ENCODE peak calls at places on chromosomes 6 and 20, in five cellular contexts. One of them, this sample, is unnamed.

GRCh38 chr20:4608861-4609260 is 112.8 kb upstream of the PRND start:
- DNase-seq in K562: no peak
- DNase-seq in HepG2: no peak
- DNase-seq in GM12878: no peak
- DNase-seq in SK-N-SH: no peak
- DNase-seq in this sample: no peak

GRCh38 chr6:141464490-141464889 is 668.2 kb upstream of the GJE1 start:
- DNase-seq in SK-N-SH: no peak
- DNase-seq in GM12878: no peak
- DNase-seq in K562: no peak
- DNase-seq in HepG2: no peak
- DNase-seq in this sample: no peak

GRCh38 chr6:15518878-15519277 is 143.9 kb downstream of the DTNBP1 start:
- DNase-seq in K562: no peak
- DNase-seq in HepG2: no peak
- DNase-seq in SK-N-SH: no peak
- DNase-seq in GM12878: no peak
- DNase-seq in this sample: no peak

GRCh38 chr20:59765599-59766177 is 161.3 kb downstream of the PHACTR3 start:
- DNase-seq in SK-N-SH: no peak
- DNase-seq in HepG2: no peak
- DNase-seq in K562: peak
- DNase-seq in GM12878: no peak
- DNase-seq in this sample: no peak

GRCh38 chr6:159461266-159461665 is 231.8 kb downstream of the SOD2 start:
- DNase-seq in K562: no peak
- DNase-seq in SK-N-SH: no peak
- DNase-seq in HepG2: no peak
- DNase-seq in GM12878: no peak
- DNase-seq in this sample: no peak

GRCh38 chr20:3046677-3047462 is 1.0 kb downstream of the MRPS26 start:
- DNase-seq in GM12878: no peak
- DNase-seq in SK-N-SH: no peak
- DNase-seq in HepG2: peak
- DNase-seq in K562: no peak
- DNase-seq in this sample: peak

GRCh38 chr6:73030257-73030656 is 195.0 kb downstream of the KHDC1L start:
- DNase-seq in SK-N-SH: no peak
- DNase-seq in HepG2: no peak
- DNase-seq in K562: no peak
- DNase-seq in GM12878: peak
- DNase-seq in this sample: no peak

GRCh38 chr6:15596241-15596896 is 66.5 kb downstream of the DTNBP1 start:
- DNase-seq in GM12878: no peak
- DNase-seq in SK-N-SH: no peak
- DNase-seq in HepG2: no peak
- DNase-seq in K562: no peak
- DNase-seq in this sample: no peak

GRCh38 chr6:36083446-36083845 is 46.9 kb upstream of the MAPK13 start:
- DNase-seq in GM12878: no peak
- DNase-seq in SK-N-SH: no peak
- DNase-seq in K562: no peak
- DNase-seq in HepG2: no peak
- DNase-seq in this sample: no peak

GRCh38 chr6:144215402-144215931 is 65.2 kb downstream of the STX11 start:
- DNase-seq in K562: peak
- DNase-seq in HepG2: peak
- DNase-seq in SK-N-SH: peak
- DNase-seq in GM12878: peak
- DNase-seq in this sample: peak

GRCh38 chr6:101392561-101393230 is 812 bp upstream of the GRIK2 start:
- DNase-seq in GM12878: no peak
- DNase-seq in HepG2: no peak
- DNase-seq in SK-N-SH: peak
- DNase-seq in K562: no peak
- DNase-seq in this sample: peak

GRCh38 chr6:40588070-40588384 is 863 bp upstream of the LRFN2 start:
- DNase-seq in GM12878: no peak
- DNase-seq in HepG2: no peak
- DNase-seq in SK-N-SH: no peak
- DNase-seq in K562: no peak
- DNase-seq in this sample: no peak

GRCh38 chr20:8932192-8933150 is 136.4 kb upstream of the PLCB4 start:
- DNase-seq in HepG2: no peak
- DNase-seq in GM12878: no peak
- DNase-seq in SK-N-SH: no peak
- DNase-seq in K562: no peak
- DNase-seq in this sample: no peak

GRCh38 chr20:35328095-35328685 is 36.0 kb upstream of the FAM83C start:
- DNase-seq in K562: no peak
- DNase-seq in HepG2: no peak
- DNase-seq in GM12878: no peak
- DNase-seq in SK-N-SH: no peak
- DNase-seq in this sample: no peak

GRCh38 chr6:170147832-170148708 is 142.8 kb downstream of the DLL1 start:
- DNase-seq in SK-N-SH: no peak
- DNase-seq in K562: no peak
- DNase-seq in HepG2: no peak
- DNase-seq in GM12878: no peak
- DNase-seq in this sample: no peak

GRCh38 chr6:21826031-21826430 is 232.5 kb downstream of the SOX4 start:
- DNase-seq in K562: no peak
- DNase-seq in GM12878: no peak
- DNase-seq in SK-N-SH: no peak
- DNase-seq in HepG2: peak
- DNase-seq in this sample: no peak

GRCh38 chr6:72798196-72798595 is 176.3 kb downstream of the KCNQ5 start:
- DNase-seq in SK-N-SH: no peak
- DNase-seq in HepG2: no peak
- DNase-seq in GM12878: no peak
- DNase-seq in K562: no peak
- DNase-seq in this sample: no peak

GRCh38 chr6:18387061-18387721 is at the start of gene RNF144B:
- DNase-seq in SK-N-SH: peak
- DNase-seq in GM12878: peak
- DNase-seq in HepG2: peak
- DNase-seq in K562: no peak
- DNase-seq in this sample: peak

GRCh38 chr20:58554541-58554940 is 39.3 kb upstream of the APCDD1L start:
- DNase-seq in K562: no peak
- DNase-seq in HepG2: no peak
- DNase-seq in SK-N-SH: no peak
- DNase-seq in GM12878: no peak
- DNase-seq in this sample: no peak

GRCh38 chr20:36572701-36573102 is 695 bp upstream of the TGIF2 start:
- DNase-seq in K562: peak
- DNase-seq in HepG2: peak
- DNase-seq in SK-N-SH: peak
- DNase-seq in GM12878: no peak
- DNase-seq in this sample: peak

GRCh38 chr20:19260412-19261090 is 48.1 kb downstream of the SLC24A3 start:
- DNase-seq in GM12878: no peak
- DNase-seq in K562: no peak
- DNase-seq in SK-N-SH: no peak
- DNase-seq in HepG2: no peak
- DNase-seq in this sample: no peak

GRCh38 chr6:152059909-152060308 is 252.4 kb downstream of the ESR1 start:
- DNase-seq in HepG2: no peak
- DNase-seq in SK-N-SH: no peak
- DNase-seq in K562: no peak
- DNase-seq in GM12878: no peak
- DNase-seq in this sample: no peak

GRCh38 chr6:152057832-152058498 is 250.5 kb downstream of the ESR1 start:
- DNase-seq in HepG2: no peak
- DNase-seq in SK-N-SH: no peak
- DNase-seq in K562: no peak
- DNase-seq in GM12878: no peak
- DNase-seq in this sample: no peak

GRCh38 chr6:152068622-152069261 is 261.3 kb downstream of the ESR1 start:
- DNase-seq in HepG2: no peak
- DNase-seq in GM12878: no peak
- DNase-seq in SK-N-SH: no peak
- DNase-seq in K562: no peak
- DNase-seq in this sample: no peak

GRCh38 chr6:152062476-152062875 is 255.0 kb downstream of the ESR1 start:
- DNase-seq in K562: no peak
- DNase-seq in GM12878: no peak
- DNase-seq in HepG2: no peak
- DNase-seq in SK-N-SH: no peak
- DNase-seq in this sample: no peak

DNA sequence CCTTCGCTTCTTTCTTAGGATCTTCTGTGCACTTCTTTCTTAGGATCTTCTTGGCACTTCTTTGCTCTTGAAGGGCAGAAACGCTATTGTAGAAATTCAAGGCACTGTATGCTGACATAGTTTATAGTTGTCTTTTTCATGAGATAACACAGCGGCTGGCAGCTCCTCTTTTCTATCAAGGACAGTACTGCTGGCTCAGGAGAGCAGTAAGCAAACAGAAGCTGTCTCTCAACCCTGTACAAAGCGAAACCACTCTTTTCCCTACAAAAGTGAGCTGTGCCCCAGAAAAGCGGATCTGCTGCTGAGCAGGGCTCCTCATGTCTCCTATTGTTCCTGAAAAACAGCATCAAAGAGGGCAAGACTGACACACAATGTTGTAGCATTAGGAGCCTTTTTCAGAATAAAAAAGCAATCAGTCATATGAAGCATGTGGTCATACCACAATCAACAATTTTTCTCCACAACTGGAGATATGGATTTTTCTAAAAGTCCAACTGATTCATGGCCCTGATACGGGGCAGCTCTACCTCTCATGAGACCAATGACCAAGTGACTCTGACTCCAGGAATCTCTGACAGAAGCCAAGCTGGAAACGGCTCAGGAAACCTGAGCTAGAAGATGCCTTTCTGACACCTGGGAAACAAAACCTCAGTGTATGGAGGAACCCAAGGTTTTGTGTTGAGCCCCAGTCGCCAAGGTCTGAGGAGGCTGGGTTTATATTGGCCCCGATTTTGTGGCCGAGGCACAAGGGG is 255.9 kb downstream of the ESR1 start:
- DNase-seq in GM12878: no peak
- DNase-seq in SK-N-SH: no peak
- DNase-seq in HepG2: peak
- DNase-seq in K562: no peak
- DNase-seq in this sample: no peak
- TF ChIP-seq FOXM1 in GM12878: no peak
- TF ChIP-seq FOXM1 in SK-N-SH: no peak
- TF ChIP-seq FOXM1 in HepG2: no peak
- TF ChIP-seq FOXM1 in K562: no peak
- TF ChIP-seq FOXM1 in this sample: no peak

DNA sequence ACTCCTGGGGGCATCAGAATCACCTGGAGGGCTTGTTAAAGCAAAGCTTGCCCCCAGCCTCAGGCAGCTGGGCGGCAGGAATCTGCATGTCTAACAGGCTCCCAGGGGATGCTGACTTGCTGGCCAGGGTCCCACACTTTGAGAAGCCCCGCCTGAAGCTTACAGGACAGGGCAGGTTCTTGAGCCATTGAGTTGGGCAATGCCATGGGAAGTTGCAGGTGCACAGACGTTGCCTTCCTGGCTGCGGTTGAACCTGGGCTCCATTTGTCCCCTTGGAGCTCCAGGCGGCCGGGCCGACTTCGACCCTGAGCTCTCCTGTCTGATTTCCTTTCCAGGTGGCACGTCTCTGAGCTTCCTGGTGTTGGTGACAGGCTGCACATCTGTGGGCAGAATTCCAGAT is 46.8 kb downstream of the SYNJ2 start:
- DNase-seq in SK-N-SH: no peak
- DNase-seq in HepG2: no peak
- DNase-seq in K562: no peak
- DNase-seq in GM12878: no peak
- DNase-seq in this sample: no peak
- TF ChIP-seq FOXM1 in SK-N-SH: no peak
- TF ChIP-seq FOXM1 in HepG2: no peak
- TF ChIP-seq FOXM1 in K562: no peak
- TF ChIP-seq FOXM1 in GM12878: no peak
- TF ChIP-seq FOXM1 in this sample: no peak

DNA sequence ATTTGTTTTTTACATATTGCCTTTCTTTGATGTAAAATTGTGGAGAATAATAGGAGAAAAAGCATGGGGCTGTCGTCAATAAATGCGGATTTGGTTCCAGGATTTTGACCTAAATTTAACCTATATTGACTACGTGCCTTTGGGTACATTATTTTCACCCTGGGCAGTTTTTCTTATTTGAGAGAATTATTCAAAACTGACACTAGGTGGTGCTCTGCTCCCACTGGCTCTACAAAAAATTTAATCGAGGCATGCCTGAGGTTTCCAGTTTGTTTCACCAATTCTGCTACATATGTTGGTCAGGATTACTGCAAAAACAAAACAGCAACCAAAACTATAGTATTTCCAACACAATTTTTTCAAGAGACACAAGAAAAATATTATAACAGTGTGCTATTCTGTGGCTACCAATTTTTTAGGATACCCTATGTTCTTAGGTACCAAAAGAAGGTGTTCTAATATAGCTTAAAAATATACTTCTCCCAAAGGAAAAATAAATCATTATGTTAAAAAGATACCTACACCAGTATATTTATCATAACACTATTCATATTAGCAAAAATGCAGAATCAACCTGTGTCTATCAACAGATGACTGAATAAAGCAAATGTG is 48.6 kb upstream of the FABP7 start:
- DNase-seq in HepG2: peak
- DNase-seq in K562: peak
- DNase-seq in GM12878: no peak
- DNase-seq in SK-N-SH: peak
- DNase-seq in this sample: peak
- TF ChIP-seq FOXM1 in HepG2: no peak
- TF ChIP-seq FOXM1 in K562: no peak
- TF ChIP-seq FOXM1 in GM12878: no peak
- TF ChIP-seq FOXM1 in SK-N-SH: no peak
- TF ChIP-seq FOXM1 in this sample: no peak

DNA sequence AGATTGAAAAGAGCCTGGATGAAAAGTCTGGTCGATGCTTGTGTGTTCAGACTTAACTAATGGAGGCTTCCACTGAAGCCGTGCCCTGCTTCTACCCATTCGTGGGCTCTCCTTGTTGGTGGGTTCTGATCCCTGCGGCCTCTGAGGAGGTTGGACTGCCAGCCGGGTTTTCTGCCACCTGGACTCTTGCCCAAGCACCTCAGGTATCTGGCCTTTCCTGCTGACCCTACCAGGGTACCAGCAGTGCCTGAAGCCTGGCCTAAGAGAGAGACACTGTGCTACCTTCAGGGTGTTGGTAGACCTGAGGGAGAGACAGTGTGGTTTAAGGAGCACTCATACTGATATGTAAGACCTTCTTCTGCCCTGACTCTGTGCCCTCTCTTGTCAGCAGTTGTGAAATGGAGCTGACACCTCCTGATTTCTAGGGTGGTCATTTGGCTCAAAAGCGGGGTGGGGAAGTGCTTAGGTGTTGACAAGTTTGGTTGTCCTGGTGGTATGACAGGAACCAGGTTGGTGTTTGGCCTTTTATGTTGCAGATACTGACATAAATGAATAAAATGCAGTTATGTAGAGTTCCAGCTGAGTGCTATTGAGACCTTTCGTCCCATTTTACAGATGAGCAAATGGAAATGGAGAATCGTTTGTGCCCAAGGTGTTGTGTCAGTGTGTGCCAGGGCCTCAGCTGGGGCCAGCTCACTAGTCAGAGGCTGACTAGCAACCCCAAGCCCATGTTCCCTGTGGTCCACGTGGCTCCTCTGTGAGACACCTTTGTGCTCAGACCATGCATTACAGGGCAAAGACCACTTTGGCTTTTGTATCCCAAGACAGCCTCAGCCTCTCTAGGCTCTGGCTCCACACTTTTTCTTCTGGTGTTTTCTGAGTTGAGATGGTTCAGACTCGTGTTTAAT is 3.1 kb downstream of the PLCG1 start:
- DNase-seq in GM12878: no peak
- DNase-seq in SK-N-SH: no peak
- DNase-seq in K562: no peak
- DNase-seq in HepG2: peak
- DNase-seq in this sample: no peak
- TF ChIP-seq FOXM1 in GM12878: no peak
- TF ChIP-seq FOXM1 in SK-N-SH: no peak
- TF ChIP-seq FOXM1 in K562: no peak
- TF ChIP-seq FOXM1 in HepG2: no peak
- TF ChIP-seq FOXM1 in this sample: no peak